ENCODE peak calls at places on chromosomes 11 and 22, in six cellular contexts. One of them, this sample, is unnamed.

GRCh38 chr22:30234786-30235470 is 11.6 kb downstream of the LIF start:
- DNase-seq in WTC11: no peak
- DNase-seq in heart left ventricle: no peak
- DNase-seq in tibial artery: no peak
- DNase-seq in progenitor cell of endocrine pancreas: no peak
- DNase-seq in cardiac muscle cell: peak; percentile 86
- DNase-seq in this sample: no peak

GRCh38 chr22:49013707-49014106 is 814.0 kb downstream of the BRD1 start:
- DNase-seq in WTC11: no peak
- DNase-seq in heart left ventricle: no peak
- DNase-seq in tibial artery: peak; percentile 7
- DNase-seq in progenitor cell of endocrine pancreas: no peak
- DNase-seq in cardiac muscle cell: no peak
- DNase-seq in this sample: no peak

GRCh38 chr11:92316410-92316809 is 91.8 kb downstream of the FAT3 start:
- DNase-seq in WTC11: no peak
- DNase-seq in heart left ventricle: no peak
- DNase-seq in tibial artery: no peak
- DNase-seq in progenitor cell of endocrine pancreas: no peak
- DNase-seq in cardiac muscle cell: no peak
- DNase-seq in this sample: no peak

GRCh38 chr11:124799384-124800225 is 601 bp downstream of the MSANTD2 start:
- DNase-seq in WTC11: peak; percentile 49
- DNase-seq in heart left ventricle: peak; percentile 27
- DNase-seq in tibial artery: no peak
- DNase-seq in progenitor cell of endocrine pancreas: peak; percentile 34
- DNase-seq in cardiac muscle cell: peak; percentile 19
- DNase-seq in this sample: peak; percentile 18

GRCh38 chr11:20207781-20208621 is 47.7 kb upstream of the DBX1 start:
- DNase-seq in WTC11: peak; percentile 54
- DNase-seq in heart left ventricle: no peak
- DNase-seq in tibial artery: no peak
- DNase-seq in progenitor cell of endocrine pancreas: no peak
- DNase-seq in cardiac muscle cell: peak; percentile 2
- DNase-seq in this sample: no peak

GRCh38 chr11:45285931-45286632 is at the start of gene SYT13:
- DNase-seq in WTC11: peak; percentile 89
- DNase-seq in heart left ventricle: peak; percentile 32
- DNase-seq in tibial artery: no peak
- DNase-seq in progenitor cell of endocrine pancreas: peak; percentile 65
- DNase-seq in cardiac muscle cell: peak; percentile 18
- DNase-seq in this sample: no peak

GRCh38 chr11:84300112-84300511 is 1013.9 kb upstream of the CCDC90B start:
- DNase-seq in WTC11: no peak
- DNase-seq in heart left ventricle: no peak
- DNase-seq in tibial artery: no peak
- DNase-seq in progenitor cell of endocrine pancreas: no peak
- DNase-seq in cardiac muscle cell: no peak
- DNase-seq in this sample: no peak

GRCh38 chr22:27895600-27895999 is 23.5 kb downstream of the PITPNB start:
- DNase-seq in WTC11: no peak
- DNase-seq in heart left ventricle: no peak
- DNase-seq in tibial artery: no peak
- DNase-seq in progenitor cell of endocrine pancreas: no peak
- DNase-seq in cardiac muscle cell: no peak
- DNase-seq in this sample: no peak

GRCh38 chr11:78354741-78355705 is 62.6 kb downstream of the GAB2 start:
- DNase-seq in WTC11: no peak
- DNase-seq in heart left ventricle: no peak
- DNase-seq in tibial artery: no peak
- DNase-seq in progenitor cell of endocrine pancreas: no peak
- DNase-seq in cardiac muscle cell: peak; percentile 52
- DNase-seq in this sample: no peak

GRCh38 chr11:46397526-46397925 is 6.0 kb upstream of the CHRM4 start:
- DNase-seq in WTC11: no peak
- DNase-seq in heart left ventricle: no peak
- DNase-seq in tibial artery: no peak
- DNase-seq in progenitor cell of endocrine pancreas: no peak
- DNase-seq in cardiac muscle cell: no peak
- DNase-seq in this sample: no peak

GRCh38 chr11:106958506-106959248 is 59.6 kb downstream of the GUCY1A2 start:
- DNase-seq in WTC11: no peak
- DNase-seq in heart left ventricle: no peak
- DNase-seq in tibial artery: no peak
- DNase-seq in progenitor cell of endocrine pancreas: no peak
- DNase-seq in cardiac muscle cell: peak; percentile 71
- DNase-seq in this sample: no peak

GRCh38 chr11:34631737-34632104 is 10.8 kb downstream of the EHF start:
- DNase-seq in WTC11: no peak
- DNase-seq in heart left ventricle: no peak
- DNase-seq in tibial artery: no peak
- DNase-seq in progenitor cell of endocrine pancreas: no peak
- DNase-seq in cardiac muscle cell: no peak
- DNase-seq in this sample: no peak

GRCh38 chr11:78641541-78641940 is 66.9 kb upstream of the NARS2 start:
- DNase-seq in WTC11: no peak
- DNase-seq in heart left ventricle: no peak
- DNase-seq in tibial artery: no peak
- DNase-seq in progenitor cell of endocrine pancreas: no peak
- DNase-seq in cardiac muscle cell: no peak
- DNase-seq in this sample: no peak

GRCh38 chr22:37276771-37277170 is 5.5 kb upstream of the CYTH4 start:
- DNase-seq in WTC11: no peak
- DNase-seq in heart left ventricle: peak; percentile 11
- DNase-seq in tibial artery: no peak
- DNase-seq in progenitor cell of endocrine pancreas: no peak
- DNase-seq in cardiac muscle cell: peak; percentile 41
- DNase-seq in this sample: no peak

GRCh38 chr11:63769044-63769718 is 606 bp upstream of the ZFTA start:
- DNase-seq in WTC11: peak; percentile 32
- DNase-seq in heart left ventricle: peak; percentile 52
- DNase-seq in tibial artery: no peak
- DNase-seq in progenitor cell of endocrine pancreas: no peak
- DNase-seq in cardiac muscle cell: peak; percentile 44
- DNase-seq in this sample: no peak

GRCh38 chr11:130088217-130088616 is 18.5 kb downstream of the APLP2 start:
- DNase-seq in WTC11: no peak
- DNase-seq in heart left ventricle: no peak
- DNase-seq in tibial artery: no peak
- DNase-seq in progenitor cell of endocrine pancreas: no peak
- DNase-seq in cardiac muscle cell: no peak
- DNase-seq in this sample: no peak

GRCh38 chr11:118437736-118438125 is 1.4 kb downstream of the KMT2A start:
- DNase-seq in WTC11: peak; percentile 31
- DNase-seq in heart left ventricle: no peak
- DNase-seq in tibial artery: peak; percentile 48
- DNase-seq in progenitor cell of endocrine pancreas: peak; percentile 50
- DNase-seq in cardiac muscle cell: no peak
- DNase-seq in this sample: no peak

GRCh38 chr11:45805305-45806071 is 539 bp downstream of the SLC35C1 start:
- DNase-seq in WTC11: peak; percentile 28
- DNase-seq in heart left ventricle: peak; percentile 71
- DNase-seq in tibial artery: peak; percentile 44
- DNase-seq in progenitor cell of endocrine pancreas: no peak
- DNase-seq in cardiac muscle cell: peak; percentile 67
- DNase-seq in this sample: no peak

GRCh38 chr11:68302256-68303054 is 9.9 kb upstream of the LRP5 start:
- DNase-seq in WTC11: no peak
- DNase-seq in heart left ventricle: no peak
- DNase-seq in tibial artery: no peak
- DNase-seq in progenitor cell of endocrine pancreas: no peak
- DNase-seq in cardiac muscle cell: peak; percentile 20
- DNase-seq in this sample: no peak

GRCh38 chr11:10288316-10288715 is 5.7 kb downstream of the SBF2 start:
- DNase-seq in WTC11: no peak
- DNase-seq in heart left ventricle: no peak
- DNase-seq in tibial artery: no peak
- DNase-seq in progenitor cell of endocrine pancreas: no peak
- DNase-seq in cardiac muscle cell: no peak
- DNase-seq in this sample: no peak

GRCh38 chr11:35276396-35276795 is 137.4 kb downstream of the CD44 start:
- DNase-seq in WTC11: no peak
- DNase-seq in heart left ventricle: no peak
- DNase-seq in tibial artery: peak; percentile 25
- DNase-seq in progenitor cell of endocrine pancreas: no peak
- DNase-seq in cardiac muscle cell: no peak
- DNase-seq in this sample: no peak

GRCh38 chr22:49084203-49084602 is 743.5 kb downstream of the BRD1 start:
- DNase-seq in WTC11: no peak
- DNase-seq in heart left ventricle: no peak
- DNase-seq in tibial artery: no peak
- DNase-seq in progenitor cell of endocrine pancreas: no peak
- DNase-seq in cardiac muscle cell: no peak
- DNase-seq in this sample: no peak

GRCh38 chr11:6402061-6402470 is 11.8 kb downstream of the SMPD1 start:
- DNase-seq in WTC11: no peak
- DNase-seq in heart left ventricle: no peak
- DNase-seq in tibial artery: no peak
- DNase-seq in progenitor cell of endocrine pancreas: no peak
- DNase-seq in cardiac muscle cell: no peak
- DNase-seq in this sample: no peak

GRCh38 chr22:45476814-45477213 is 25.9 kb upstream of the FBLN1 start:
- DNase-seq in WTC11: no peak
- DNase-seq in heart left ventricle: no peak
- DNase-seq in tibial artery: no peak
- DNase-seq in progenitor cell of endocrine pancreas: no peak
- DNase-seq in cardiac muscle cell: no peak
- DNase-seq in this sample: no peak

GRCh38 chr11:60852639-60853468 is 2.9 kb downstream of the PTGDR2 start:
- DNase-seq in WTC11: peak; percentile 51
- DNase-seq in heart left ventricle: no peak
- DNase-seq in tibial artery: no peak
- DNase-seq in progenitor cell of endocrine pancreas: no peak
- DNase-seq in cardiac muscle cell: no peak
- DNase-seq in this sample: no peak

GRCh38 chr22:49768511-49768910 is 59.2 kb downstream of the BRD1 start:
- DNase-seq in WTC11: peak; percentile 18
- DNase-seq in heart left ventricle: no peak
- DNase-seq in tibial artery: no peak
- DNase-seq in progenitor cell of endocrine pancreas: no peak
- DNase-seq in cardiac muscle cell: no peak
- DNase-seq in this sample: no peak

GRCh38 chr11:13335319-13335718 is 57.7 kb downstream of the BMAL1 start:
- DNase-seq in WTC11: peak; percentile 83
- DNase-seq in heart left ventricle: peak; percentile 57
- DNase-seq in tibial artery: peak; percentile 72
- DNase-seq in progenitor cell of endocrine pancreas: peak; percentile 29
- DNase-seq in cardiac muscle cell: peak; percentile 81
- DNase-seq in this sample: peak; percentile 62

GRCh38 chr11:27505781-27506180 is 788 bp downstream of the LIN7C start:
- DNase-seq in WTC11: no peak
- DNase-seq in heart left ventricle: no peak
- DNase-seq in tibial artery: no peak
- DNase-seq in progenitor cell of endocrine pancreas: no peak
- DNase-seq in cardiac muscle cell: peak; percentile 26
- DNase-seq in this sample: no peak

GRCh38 chr11:110173775-110174644 is 80.8 kb downstream of the ZC3H12C start:
- DNase-seq in WTC11: peak; percentile 85
- DNase-seq in heart left ventricle: peak; percentile 62
- DNase-seq in tibial artery: peak; percentile 53
- DNase-seq in progenitor cell of endocrine pancreas: peak; percentile 52
- DNase-seq in cardiac muscle cell: peak; percentile 82
- DNase-seq in this sample: peak; percentile 48

GRCh38 chr11:86360775-86361395 is 13.8 kb upstream of the CCDC81 start:
- DNase-seq in WTC11: no peak
- DNase-seq in heart left ventricle: no peak
- DNase-seq in tibial artery: no peak
- DNase-seq in progenitor cell of endocrine pancreas: no peak
- DNase-seq in cardiac muscle cell: peak; percentile 67
- DNase-seq in this sample: no peak
- TF ChIP-seq CTCF in WTC11: no peak
- TF ChIP-seq CTCF in heart left ventricle: peak; percentile 30
- TF ChIP-seq CTCF in tibial artery: peak; percentile 20
- TF ChIP-seq CTCF in progenitor cell of endocrine pancreas: peak; percentile 24
- TF ChIP-seq CTCF in cardiac muscle cell: peak; percentile 54
- TF ChIP-seq CTCF in this sample: no peak

GRCh38 chr22:19890502-19891349 is 36.1 kb upstream of the GNB1L start:
- DNase-seq in WTC11: no peak
- DNase-seq in heart left ventricle: no peak
- DNase-seq in tibial artery: no peak
- DNase-seq in progenitor cell of endocrine pancreas: no peak
- DNase-seq in cardiac muscle cell: no peak
- DNase-seq in this sample: no peak

GRCh38 chr22:19892249-19892879 is 37.7 kb upstream of the GNB1L start:
- DNase-seq in WTC11: no peak
- DNase-seq in heart left ventricle: no peak
- DNase-seq in tibial artery: no peak
- DNase-seq in progenitor cell of endocrine pancreas: no peak
- DNase-seq in cardiac muscle cell: peak; percentile 63
- DNase-seq in this sample: no peak

GRCh38 chr22:19892925-19893324 is 38.3 kb upstream of the GNB1L start:
- DNase-seq in WTC11: no peak
- DNase-seq in heart left ventricle: no peak
- DNase-seq in tibial artery: no peak
- DNase-seq in progenitor cell of endocrine pancreas: no peak
- DNase-seq in cardiac muscle cell: no peak
- DNase-seq in this sample: no peak

GRCh38 chr22:19889951-19890350 is 35.3 kb upstream of the GNB1L start:
- DNase-seq in WTC11: no peak
- DNase-seq in heart left ventricle: peak; percentile 21
- DNase-seq in tibial artery: no peak
- DNase-seq in progenitor cell of endocrine pancreas: no peak
- DNase-seq in cardiac muscle cell: no peak
- DNase-seq in this sample: no peak

GRCh38 chr22:19891350-19892248 is 36.9 kb upstream of the GNB1L start:
- DNase-seq in WTC11: peak; percentile 64
- DNase-seq in heart left ventricle: no peak
- DNase-seq in tibial artery: no peak
- DNase-seq in progenitor cell of endocrine pancreas: no peak
- DNase-seq in cardiac muscle cell: peak; percentile 79
- DNase-seq in this sample: no peak
- TF ChIP-seq CTCF in WTC11: no peak
- TF ChIP-seq CTCF in heart left ventricle: no peak
- TF ChIP-seq CTCF in tibial artery: no peak
- TF ChIP-seq CTCF in progenitor cell of endocrine pancreas: no peak
- TF ChIP-seq CTCF in cardiac muscle cell: no peak
- TF ChIP-seq CTCF in this sample: no peak

GRCh38 chr11:65185869-65186341 is 4.2 kb downstream of the CAPN1 start:
- DNase-seq in WTC11: peak; percentile 55
- DNase-seq in heart left ventricle: no peak
- DNase-seq in tibial artery: no peak
- DNase-seq in progenitor cell of endocrine pancreas: no peak
- DNase-seq in cardiac muscle cell: no peak
- DNase-seq in this sample: no peak
- TF ChIP-seq CTCF in WTC11: no peak
- TF ChIP-seq CTCF in heart left ventricle: no peak
- TF ChIP-seq CTCF in tibial artery: no peak
- TF ChIP-seq CTCF in progenitor cell of endocrine pancreas: no peak
- TF ChIP-seq CTCF in cardiac muscle cell: no peak
- TF ChIP-seq CTCF in this sample: no peak

DNA sequence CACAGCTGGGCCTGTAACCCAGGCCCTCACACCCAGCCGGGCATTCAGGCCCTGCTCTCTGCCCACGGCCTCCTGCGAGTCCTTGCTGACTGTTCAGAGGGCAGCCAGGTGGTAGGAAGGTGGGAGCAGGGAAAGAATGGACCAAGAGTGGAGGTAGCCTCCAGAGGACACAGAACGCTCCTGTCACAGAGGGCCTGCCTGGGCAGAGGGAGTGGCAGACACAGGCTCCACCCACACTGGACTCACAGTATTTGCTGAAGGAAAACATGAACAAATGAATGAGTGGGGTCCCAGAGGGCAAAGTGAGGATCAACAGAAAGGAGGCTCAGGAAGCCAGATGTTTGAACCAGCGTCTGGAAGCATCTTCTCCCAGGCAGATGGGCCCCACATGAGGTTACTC is 84.2 kb downstream of the THAP12 start:
- DNase-seq in WTC11: no peak
- DNase-seq in heart left ventricle: no peak
- DNase-seq in tibial artery: no peak
- DNase-seq in progenitor cell of endocrine pancreas: no peak
- DNase-seq in cardiac muscle cell: no peak
- DNase-seq in this sample: no peak
- TF ChIP-seq CTCF in WTC11: no peak
- TF ChIP-seq CTCF in heart left ventricle: no peak
- TF ChIP-seq CTCF in tibial artery: no peak
- TF ChIP-seq CTCF in progenitor cell of endocrine pancreas: no peak
- TF ChIP-seq CTCF in cardiac muscle cell: no peak
- TF ChIP-seq CTCF in this sample: no peak